ENCODE peak calls at places on chromosomes 5 and 9, in five cellular contexts. A is fibroblast of mammary gland, D is ovary, U is sigmoid colon, W is astrocyte of the spinal cord. J is an unnamed sample.

GRCh38 chr5:123879071-123879470 is 367.1 kb downstream of the CSNK1G3 start:
- DNase-seq in A (no peak), D (no peak), U (no peak), W (no peak), J (no peak)

GRCh38 chr5:124057815-124058231 is 545.8 kb downstream of the CSNK1G3 start:
- DNase-seq in A (no peak), D (no peak), U (no peak), W (no peak), J (no peak)

GRCh38 chr5:6868170-6868569 is 154.9 kb downstream of the TENT4A start:
- DNase-seq in A (no peak), D (no peak), U (peak; percentile 79), W (no peak), J (no peak)

GRCh38 chr5:55276771-55277170 is 30.7 kb downstream of the DHX29 start:
- DNase-seq in A (peak; percentile 7), D (no peak), U (no peak), W (no peak), J (no peak)

GRCh38 chr9:107161338-107161737 is 121.7 kb upstream of the RAD23B start:
- DNase-seq in A (no peak), D (no peak), U (no peak), W (no peak), J (no peak)

GRCh38 chr5:113246371-113246870 is 188.4 kb downstream of the TSSK1B start:
- DNase-seq in A (peak; percentile 78), D (peak; percentile 49), U (peak; percentile 70), W (peak; percentile 22), J (peak; percentile 95)

GRCh38 chr5:126054593-126055347 is 368.4 kb upstream of the GRAMD2B start:
- DNase-seq in A (no peak), D (no peak), U (no peak), W (no peak), J (no peak)

GRCh38 chr5:94901071-94901979 is 282.9 kb downstream of the SLF1 start:
- DNase-seq in A (peak; percentile 78), D (no peak), U (no peak), W (peak; percentile 68), J (peak; percentile 53)

GRCh38 chr9:137294684-137295312 is 7.3 kb downstream of the NRARP start:
- DNase-seq in A (peak; percentile 33), D (no peak), U (no peak), W (peak; percentile 35), J (peak; percentile 58)

GRCh38 chr5:60185230-60186104 is 291.9 kb upstream of the PDE4D start:
- DNase-seq in A (no peak), D (no peak), U (no peak), W (no peak), J (no peak)

GRCh38 chr5:407051-407450 is 35.9 kb upstream of the EXOC3 start:
- DNase-seq in A (no peak), D (no peak), U (no peak), W (no peak), J (no peak)

GRCh38 chr9:128160603-128160987 is 530 bp downstream of the BBLN start:
- DNase-seq in A (peak; percentile 31), D (no peak), U (no peak), W (no peak), J (no peak)

GRCh38 chr5:83467315-83468044 is 4.1 kb upstream of the VCAN start:
- DNase-seq in A (peak; percentile 76), D (no peak), U (peak; percentile 65), W (peak; percentile 79), J (peak; percentile 63)

GRCh38 chr5:117604845-117605244 is 1030.2 kb upstream of the SEMA6A start:
- DNase-seq in A (no peak), D (no peak), U (no peak), W (no peak), J (no peak)

GRCh38 chr9:137044502-137045177 is 1.3 kb downstream of the NPDC1 start:
- DNase-seq in A (no peak), D (no peak), U (no peak), W (no peak), J (no peak)

GRCh38 chr5:160926428-160926827 is 74.4 kb upstream of the ATP10B start:
- DNase-seq in A (no peak), D (no peak), U (no peak), W (no peak), J (no peak)

GRCh38 chr5:174384509-174384947 is 339.0 kb downstream of the NSG2 start:
- DNase-seq in A (peak; percentile 79), D (no peak), U (no peak), W (no peak), J (peak; percentile 73)

GRCh38 chr5:135486679-135487395 is 34.7 kb upstream of the TIFAB start:
- DNase-seq in A (no peak), D (no peak), U (no peak), W (no peak), J (no peak)

GRCh38 chr9:121610638-121610953 is 40.8 kb upstream of the DAB2IP start:
- DNase-seq in A (no peak), D (no peak), U (no peak), W (no peak), J (no peak)

GRCh38 chr5:68924490-68925145 is 169.2 kb upstream of the SLC30A5 start:
- DNase-seq in A (peak; percentile 56), D (peak; percentile 43), U (no peak), W (peak; percentile 46), J (peak; percentile 80)

GRCh38 chr5:13591621-13592020 is 352.9 kb downstream of the DNAH5 start:
- DNase-seq in A (peak; percentile 78), D (no peak), U (no peak), W (peak; percentile 87), J (peak; percentile 35)

GRCh38 chr9:116736406-116736805 is 49.3 kb downstream of the TRIM32 start:
- DNase-seq in A (no peak), D (no peak), U (no peak), W (no peak), J (no peak)

GRCh38 chr5:115831163-115831768 is 10.1 kb downstream of the ATG12 start:
- DNase-seq in A (peak; percentile 57), D (peak; percentile 32), U (no peak), W (peak; percentile 46), J (peak; percentile 56)

GRCh38 chr9:71853084-71853483 is 57.9 kb downstream of the ABHD17B start:
- DNase-seq in A (no peak), D (no peak), U (no peak), W (no peak), J (no peak)

GRCh38 chr9:113705938-113706519 is 170.1 kb upstream of the ZNF618 start:
- DNase-seq in A (no peak), D (no peak), U (no peak), W (no peak), J (no peak)

GRCh38 chr5:72770266-72770665 is 46.2 kb upstream of the TNPO1 start:
- DNase-seq in A (no peak), D (no peak), U (no peak), W (no peak), J (no peak)

DNA sequence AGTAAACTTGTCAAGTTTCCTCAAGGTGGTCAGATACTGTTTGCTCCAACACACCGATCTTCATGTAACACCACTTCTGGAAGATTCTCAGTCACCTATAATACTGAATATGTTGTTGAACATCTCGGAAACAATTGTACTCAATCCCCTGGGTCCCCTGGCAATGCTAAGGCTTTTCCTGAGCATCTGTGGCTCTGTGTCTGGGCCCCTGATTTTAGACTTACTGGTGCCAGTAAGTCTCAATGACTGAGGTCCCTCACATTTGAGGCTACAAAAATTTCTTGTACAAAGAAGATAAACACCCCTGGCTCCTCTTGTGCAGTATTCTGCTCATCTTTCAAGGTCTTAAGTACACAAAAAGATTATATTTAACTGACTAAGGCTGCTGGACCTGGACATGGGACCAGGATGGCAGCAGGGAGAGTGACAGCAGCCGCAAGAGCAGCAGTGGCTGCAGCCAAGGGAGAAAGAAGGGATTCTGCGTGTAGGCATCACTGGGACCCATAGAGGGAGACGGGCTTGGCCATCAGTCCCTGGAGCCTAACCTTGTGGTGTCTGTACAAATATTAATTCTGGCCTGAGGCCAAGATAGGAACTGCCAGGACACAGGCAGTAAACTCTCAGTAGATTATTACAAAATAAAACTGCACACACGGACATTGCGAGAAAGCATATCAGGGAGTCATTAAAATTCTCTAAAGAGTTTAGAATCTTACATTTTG is 49.0 kb upstream of the TNPO1 start:
- DNase-seq in A (no peak), D (no peak), U (no peak), W (peak; percentile 37), J (no peak)
- TF ChIP-seq CTCF in A (no peak), D (no peak), U (no peak), W (peak; percentile 3), J (no peak)

GRCh38 chr5:157649091-157649490 is 3.1 kb downstream of the SOX30 start:
- DNase-seq in A (no peak), D (no peak), U (no peak), W (no peak), J (no peak)

GRCh38 chr5:157651623-157652376 is 438 bp downstream of the SOX30 start:
- DNase-seq in A (peak; percentile 46), D (peak; percentile 16), U (peak; percentile 79), W (peak; percentile 35), J (peak; percentile 53)

GRCh38 chr5:157648275-157648990 is 3.8 kb downstream of the SOX30 start:
- DNase-seq in A (no peak), D (no peak), U (no peak), W (peak; percentile 42), J (no peak)

GRCh38 chr5:157651011-157651611 is 1.1 kb downstream of the SOX30 start:
- DNase-seq in A (no peak), D (no peak), U (no peak), W (no peak), J (no peak)

DNA sequence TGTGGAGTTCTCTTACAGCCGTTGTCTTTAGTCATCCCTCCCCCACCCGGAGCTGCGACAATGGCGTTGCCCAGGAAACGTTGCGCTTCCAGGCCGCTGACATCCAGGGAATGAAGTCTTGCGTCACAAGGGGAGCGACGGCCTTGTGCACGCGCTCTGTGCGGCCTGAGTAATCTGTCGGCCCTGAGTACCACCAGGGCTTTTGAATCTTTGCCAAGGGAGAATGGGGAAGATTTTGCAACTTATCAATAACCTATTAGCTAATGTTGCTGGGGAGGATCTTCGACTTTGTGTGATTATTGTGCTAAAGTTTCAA is at the start of gene SOX30:
- DNase-seq in A (no peak), D (no peak), U (no peak), W (no peak), J (no peak)
- H3K4me3 ChIP-seq in A (peak within 1 kb of the TSS; percentile 34), D (peak within 1 kb of the TSS; percentile 34), U (peak within 1 kb of the TSS; percentile 59), W (peak within 1 kb of the TSS; percentile 19), J (peak within 1 kb of the TSS; percentile 37)

DNA sequence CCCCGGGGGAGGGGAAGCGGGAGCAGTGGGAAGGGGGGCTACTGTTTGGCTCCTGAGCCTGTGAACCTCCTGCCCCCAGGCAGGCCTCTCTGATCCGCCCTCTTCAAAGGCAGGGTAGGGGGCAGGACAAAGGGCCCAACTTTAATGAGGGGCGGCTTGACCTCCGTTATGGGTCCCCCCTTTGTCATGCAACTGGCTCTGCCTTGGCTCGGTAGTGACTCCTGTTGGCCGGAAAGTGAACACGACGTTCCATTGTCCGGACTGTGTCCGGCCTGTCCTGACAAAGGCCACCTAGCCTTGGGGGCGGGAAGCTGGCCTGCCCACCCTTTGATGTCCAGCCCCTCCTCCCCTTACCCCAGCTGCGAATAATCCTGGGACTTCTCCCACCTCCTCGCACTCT is 1.3 kb downstream of the CDX1 start:
- DNase-seq in A (no peak), D (no peak), U (no peak), W (no peak), J (no peak)
- TF ChIP-seq CTCF in A (no peak), D (no peak), U (no peak), W (peak; percentile 21), J (peak; percentile 10)

DNA sequence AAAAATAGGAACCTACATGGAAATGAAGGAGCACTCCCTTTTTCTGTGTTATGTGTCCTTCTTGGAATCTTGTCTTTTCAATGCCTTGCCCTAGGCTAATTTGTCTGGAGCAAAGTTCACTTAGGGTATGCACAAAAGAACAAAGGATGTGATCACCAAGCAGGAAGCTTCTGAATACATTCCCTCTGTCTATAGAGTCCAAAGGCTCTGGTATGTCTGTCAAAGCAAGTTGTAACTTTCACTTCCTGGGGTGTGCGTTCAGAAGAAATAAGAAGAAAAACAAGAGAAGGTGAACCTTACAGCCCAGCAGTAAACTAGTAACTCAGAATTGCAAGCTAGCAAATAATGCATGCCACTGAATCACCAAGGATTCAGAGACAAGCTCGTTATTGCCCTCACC is 31.7 kb upstream of the CDH6 start:
- DNase-seq in A (no peak), D (no peak), U (no peak), W (peak; percentile 28), J (no peak)
- H3K4me3 ChIP-seq in A (no peak overlapping the region), D (no peak overlapping the region), U (no peak overlapping the region), W (no peak overlapping the region), J (no peak overlapping the region)